ENCODE peak calls at places on chromosomes 16 and 17, in six cellular contexts. T is endothelial cell of umbilical vein, L is heart right ventricle, Q is left ventricle myocardium inferior, H is osteoblast, A is psoas muscle. G is an unnamed sample.

GRCh38 chr17:49361129-49361901 is 735 bp downstream of the ZNF652 start:
- DNase-seq in L (peak; percentile 11), A (peak; percentile 64), T (peak; percentile 67), H (peak; percentile 89), Q (peak; percentile 34), G (peak; percentile 59)

GRCh38 chr17:14211778-14212177 is 24.9 kb downstream of the CDRT15 start:
- DNase-seq in L (no peak), T (no peak), H (peak; percentile 88), A (peak; percentile 68), Q (peak; percentile 32), G (peak; percentile 71)

GRCh38 chr17:30005709-30006320 is 64.4 kb downstream of the EFCAB5 start:
- DNase-seq in L (no peak), T (no peak), Q (no peak), H (no peak), A (no peak), G (no peak)

GRCh38 chr17:77281904-77282367 is 141.2 kb downstream of the SEC14L1 start:
- DNase-seq in T (no peak), H (peak; percentile 45), A (no peak), Q (no peak), L (no peak), G (peak; percentile 82)

GRCh38 chr17:15929941-15930340 is 15.0 kb upstream of the ADORA2B start:
- DNase-seq in T (no peak), A (no peak), H (no peak), Q (no peak), L (no peak), G (no peak)

GRCh38 chr16:31072540-31073072 is 1.4 kb downstream of the ZNF668 start:
- DNase-seq in A (peak; percentile 62), H (peak; percentile 96), T (peak; percentile 40), L (no peak), Q (no peak), G (no peak)

GRCh38 chr17:18217412-18218015 is 7.9 kb upstream of the LLGL1 start:
- DNase-seq in L (peak; percentile 73), H (peak; percentile 93), Q (peak; percentile 75), T (peak; percentile 63), A (peak; percentile 89), G (peak; percentile 92)

GRCh38 chr16:21283521-21284289 is 5.6 kb upstream of the CRYM start:
- DNase-seq in L (peak; percentile 43), H (peak; percentile 82), A (peak; percentile 49), Q (peak; percentile 49), T (peak; percentile 21), G (peak; percentile 90)

GRCh38 chr16:82259731-82260130 is 89.7 kb upstream of the MPHOSPH6 start:
- DNase-seq in T (no peak), A (no peak), Q (no peak), H (no peak), L (no peak), G (no peak)

GRCh38 chr16:50751528-50751927 is 9.6 kb downstream of the CYLD start:
- DNase-seq in L (no peak), A (no peak), Q (no peak), H (no peak), T (no peak), G (no peak)

GRCh38 chr17:6070280-6070894 is at the start of gene WSCD1:
- DNase-seq in Q (no peak), L (no peak), H (peak; percentile 85), A (peak; percentile 62), T (no peak), G (peak; percentile 95)

GRCh38 chr16:84511180-84511800 is 6.8 kb upstream of the MEAK7 start:
- DNase-seq in H (peak; percentile 90), A (peak; percentile 91), L (peak; percentile 83), T (peak; percentile 87), Q (peak; percentile 82), G (peak; percentile 86)

GRCh38 chr17:7552621-7553051 is 3.8 kb downstream of the TNFSF12 start:
- DNase-seq in A (no peak), L (no peak), H (no peak), T (no peak), Q (no peak), G (no peak)

GRCh38 chr17:1420981-1421380 is 21.0 kb upstream of the YWHAE start:
- DNase-seq in Q (no peak), A (no peak), T (no peak), L (no peak), H (no peak), G (no peak)

GRCh38 chr16:88062341-88062861 is 111.2 kb downstream of the BANP start:
- DNase-seq in Q (peak; percentile 44), A (peak; percentile 75), H (peak; percentile 99), L (no peak), T (no peak), G (no peak)

GRCh38 chr17:75894049-75894742 is 2.6 kb downstream of the TRIM65 start:
- DNase-seq in H (peak; percentile 48), A (no peak), Q (no peak), T (no peak), L (no peak), G (peak; percentile 70)

GRCh38 chr16:75697571-75697970 is 3.7 kb downstream of the DUXB start:
- DNase-seq in T (no peak), L (no peak), Q (no peak), H (no peak), A (no peak), G (no peak)

GRCh38 chr17:37813753-37814152 is 68.9 kb upstream of the HNF1B start:
- DNase-seq in H (peak; percentile 82), A (no peak), T (peak; percentile 10), L (no peak), Q (no peak), G (peak; percentile 56)

GRCh38 chr17:17587614-17588336 is 3.7 kb downstream of the PEMT start:
- DNase-seq in L (no peak), Q (no peak), H (no peak), A (no peak), T (no peak), G (no peak)

GRCh38 chr16:76541062-76541461 is 263.9 kb downstream of the CNTNAP4 start:
- DNase-seq in T (no peak), A (no peak), H (no peak), Q (no peak), L (no peak), G (no peak)

GRCh38 chr16:55377840-55378239 is 53.8 kb downstream of the IRX6 start:
- DNase-seq in L (no peak), T (no peak), A (no peak), H (no peak), Q (no peak), G (no peak)

GRCh38 chr17:68460715-68461114 is 3.4 kb upstream of the WIPI1 start:
- DNase-seq in Q (no peak), L (no peak), H (no peak), T (no peak), A (no peak), G (no peak)

GRCh38 chr17:49987681-49988441 is 7.2 kb downstream of the DLX3 start:
- DNase-seq in Q (no peak), A (no peak), T (no peak), L (no peak), H (peak; percentile 96), G (peak; percentile 77)

GRCh38 chr17:61399131-61400057 is at the start of gene TBX2:
- DNase-seq in Q (peak; percentile 88), L (peak; percentile 89), A (peak; percentile 71), T (no peak), H (peak; percentile 100), G (peak; percentile 96)

GRCh38 chr17:72111374-72111773 is 9.4 kb upstream of the SOX9 start:
- DNase-seq in Q (no peak), H (no peak), L (no peak), T (no peak), A (no peak), G (no peak)

GRCh38 chr17:57068222-57068658 is 16.8 kb upstream of the AKAP1 start:
- DNase-seq in H (no peak), L (no peak), Q (no peak), T (no peak), A (no peak), G (peak; percentile 65)

GRCh38 chr16:3706253-3707145 is 10.8 kb downstream of the TRAP1 start:
- DNase-seq in A (peak; percentile 18), Q (no peak), L (no peak), H (no peak), T (no peak), G (no peak)

GRCh38 chr17:66541461-66542182 is 239.2 kb downstream of the PRKCA start:
- DNase-seq in Q (no peak), T (no peak), L (peak; percentile 26), H (peak; percentile 63), A (no peak), G (no peak)

GRCh38 chr16:56610609-56611111 is 2.3 kb downstream of the MT2A start:
- DNase-seq in Q (no peak), T (no peak), A (no peak), H (no peak), L (peak; percentile 52), G (no peak)
- H3K27me3 ChIP-seq in Q (no peaks in the 10 kb centered on the region), T (no peaks in the 10 kb centered on the region), A (no peaks in the 10 kb centered on the region), H (no peaks in the 10 kb centered on the region), L (no peaks in the 10 kb centered on the region), G (peaks cover 44% of the 10 kb centered on the region)

GRCh38 chr17:39867084-39867890 is 715 bp upstream of the ZPBP2 start:
- DNase-seq in T (no peak), A (no peak), L (no peak), H (no peak), Q (no peak), G (no peak)

GRCh38 chr17:39863244-39863917 is 731 bp downstream of the IKZF3 start:
- DNase-seq in L (no peak), A (no peak), H (no peak), Q (no peak), T (no peak), G (no peak)

GRCh38 chr17:39861235-39861634 is 2.9 kb downstream of the IKZF3 start:
- DNase-seq in A (no peak), L (no peak), Q (no peak), T (no peak), H (no peak), G (no peak)

GRCh38 chr17:39866013-39866730 is 1.8 kb upstream of the ZPBP2 start:
- DNase-seq in L (no peak), H (no peak), Q (no peak), T (no peak), A (no peak), G (no peak)

GRCh38 chr17:39863918-39864746 is at the start of gene IKZF3:
- DNase-seq in A (peak; percentile 66), H (peak; percentile 54), Q (peak; percentile 21), L (peak; percentile 34), T (peak; percentile 35), G (peak; percentile 89)
- H3K4me3 ChIP-seq in A (peak within 1 kb of the TSS; percentile 44), H (no peak within 1 kb of the TSS), Q (peak within 1 kb of the TSS; percentile 33), L (no peak within 1 kb of the TSS), T (no peak within 1 kb of the TSS), G (no peak within 1 kb of the TSS)

DNA sequence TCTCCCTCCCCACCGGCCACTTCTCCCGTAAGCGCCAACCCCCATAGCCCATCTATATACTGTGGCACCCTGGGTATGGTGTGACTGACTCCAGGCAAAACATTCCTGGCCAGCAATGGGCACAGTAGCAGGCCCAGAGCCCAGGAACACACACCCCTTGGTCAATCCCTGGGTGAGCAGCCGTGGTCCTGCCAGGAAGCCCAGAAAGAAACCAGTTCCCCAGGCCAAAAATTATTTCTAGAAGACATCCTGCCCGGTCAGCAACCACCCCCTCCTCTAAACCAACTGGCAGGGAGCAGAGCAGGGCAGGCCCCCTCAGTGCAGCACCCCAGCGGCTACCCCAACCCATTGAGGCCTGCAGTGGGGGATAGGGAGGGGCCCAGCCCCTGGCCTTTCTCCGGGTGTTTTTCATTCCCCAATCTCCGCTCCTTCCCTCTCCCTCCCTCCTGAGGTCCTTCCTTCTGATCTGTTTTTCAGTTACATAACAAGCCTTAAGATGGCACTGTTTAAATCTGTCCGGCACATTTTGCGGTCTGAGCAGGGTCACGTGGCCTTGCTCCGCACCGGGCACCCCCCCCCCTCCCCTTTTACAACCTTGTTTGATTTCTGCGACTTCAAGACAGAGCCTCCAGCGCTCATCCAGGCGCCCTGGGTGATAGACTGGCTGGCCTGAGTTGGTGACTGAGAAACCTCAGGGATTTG is 2.0 kb downstream of the NPTX1 start:
- DNase-seq in Q (no peak), L (no peak), T (peak; percentile 27), H (peak; percentile 95), A (no peak), G (peak; percentile 83)
- H3K27me3 ChIP-seq in Q (peaks cover 100% of the 10 kb centered on the region), L (peaks cover 99% of the 10 kb centered on the region), T (peaks cover 61% of the 10 kb centered on the region), H (peaks cover 90% of the 10 kb centered on the region), A (no peaks in the 10 kb centered on the region), G (peaks cover 76% of the 10 kb centered on the region)

GRCh38 chr17:41957058-41957868 is 9.3 kb upstream of the CNP start:
- DNase-seq in T (peak; percentile 49), H (no peak), L (no peak), A (no peak), Q (no peak), G (no peak)
- H3K4me3 ChIP-seq in T (no peak overlapping the region), H (no peak overlapping the region), L (no peak overlapping the region), A (no peak overlapping the region), Q (no peak overlapping the region), G (no peak overlapping the region)

G was measured in H7.